ENCODE peak calls at places on chromosomes 16 and 17, in nine cellular contexts. K, U, O, A, E, V, Q, H and X are unnamed samples.

GRCh38 chr17:5485270-5486205 is at the start of gene DERL2:
- DNase-seq in A (no peak), O (peak), E (no peak), V (peak), K (peak), U (no peak), Q (no peak), H (no peak), X (peak)

GRCh38 chr16:20884240-20884556 is 16.0 kb downstream of the DCUN1D3 start:
- DNase-seq in Q (no peak), H (no peak), E (peak), A (no peak), V (no peak), K (no peak), U (no peak), O (no peak), X (peak)

GRCh38 chr17:62017496-62017895 is 47.6 kb downstream of the MED13 start:
- DNase-seq in U (no peak), V (no peak), K (no peak), E (peak), A (no peak), H (no peak), Q (no peak), O (no peak), X (peak)

GRCh38 chr16:1543085-1543896 is 9.8 kb downstream of the TMEM204 start:
- DNase-seq in H (no peak), A (peak), U (peak), K (peak), Q (no peak), O (peak), V (no peak), E (peak), X (peak)

GRCh38 chr16:75011634-75012307 is 12.9 kb downstream of the ZNRF1 start:
- DNase-seq in V (peak), O (no peak), H (no peak), A (no peak), Q (no peak), E (peak), U (peak), K (no peak), X (peak)

GRCh38 chr17:78888911-78889496 is 14.0 kb downstream of the CEP295NL start:
- DNase-seq in E (no peak), V (no peak), H (no peak), K (no peak), U (no peak), Q (no peak), A (no peak), O (no peak), X (no peak)

GRCh38 chr16:12113581-12114375 is 137.2 kb downstream of the SNX29 start:
- DNase-seq in K (no peak), H (no peak), U (no peak), A (no peak), Q (peak), V (no peak), O (no peak), E (no peak), X (no peak)

GRCh38 chr17:61409301-61410099 is 9.9 kb downstream of the TBX2 start:
- DNase-seq in H (peak), V (peak), K (no peak), Q (peak), E (peak), O (peak), A (peak), U (no peak), X (peak)

GRCh38 chr17:12768267-12768666 is 21.0 kb upstream of the ARHGAP44 start:
- DNase-seq in K (no peak), A (no peak), V (no peak), H (no peak), O (no peak), E (no peak), U (no peak), Q (no peak), X (no peak)

GRCh38 chr17:80035937-80036714 is at the start of gene CCDC40:
- DNase-seq in Q (peak), O (peak), A (peak), H (peak), E (peak), V (peak), U (peak), K (peak), X (peak)

GRCh38 chr17:65323055-65323454 is 185.9 kb downstream of the RGS9 start:
- DNase-seq in V (no peak), K (no peak), Q (no peak), H (no peak), A (no peak), E (no peak), U (no peak), O (no peak), X (no peak)

GRCh38 chr17:82237746-82238561 is 9.1 kb downstream of the SLC16A3 start:
- DNase-seq in A (no peak), V (peak), Q (no peak), U (no peak), H (peak), K (no peak), E (no peak), O (no peak), X (no peak)

GRCh38 chr17:78993241-78993956 is 13.7 kb upstream of the LGALS3BP start:
- DNase-seq in Q (peak), O (peak), K (no peak), V (peak), A (peak), U (no peak), E (peak), H (peak), X (peak)

GRCh38 chr16:4570086-4570485 is 13.9 kb downstream of the C16orf96 start:
- DNase-seq in K (no peak), H (no peak), O (no peak), E (no peak), A (no peak), U (no peak), Q (no peak), V (no peak), X (no peak)

GRCh38 chr16:85458952-85459351 is 154.2 kb upstream of the GSE1 start:
- DNase-seq in H (no peak), E (no peak), A (peak), U (no peak), Q (peak), K (no peak), V (no peak), O (no peak), X (no peak)
- TF ChIP-seq CTCF in H (no peak), E (no peak), A (no peak), U (no peak), Q (no peak), K (no peak), V (no peak), O (no peak), X (no peak)

DNA sequence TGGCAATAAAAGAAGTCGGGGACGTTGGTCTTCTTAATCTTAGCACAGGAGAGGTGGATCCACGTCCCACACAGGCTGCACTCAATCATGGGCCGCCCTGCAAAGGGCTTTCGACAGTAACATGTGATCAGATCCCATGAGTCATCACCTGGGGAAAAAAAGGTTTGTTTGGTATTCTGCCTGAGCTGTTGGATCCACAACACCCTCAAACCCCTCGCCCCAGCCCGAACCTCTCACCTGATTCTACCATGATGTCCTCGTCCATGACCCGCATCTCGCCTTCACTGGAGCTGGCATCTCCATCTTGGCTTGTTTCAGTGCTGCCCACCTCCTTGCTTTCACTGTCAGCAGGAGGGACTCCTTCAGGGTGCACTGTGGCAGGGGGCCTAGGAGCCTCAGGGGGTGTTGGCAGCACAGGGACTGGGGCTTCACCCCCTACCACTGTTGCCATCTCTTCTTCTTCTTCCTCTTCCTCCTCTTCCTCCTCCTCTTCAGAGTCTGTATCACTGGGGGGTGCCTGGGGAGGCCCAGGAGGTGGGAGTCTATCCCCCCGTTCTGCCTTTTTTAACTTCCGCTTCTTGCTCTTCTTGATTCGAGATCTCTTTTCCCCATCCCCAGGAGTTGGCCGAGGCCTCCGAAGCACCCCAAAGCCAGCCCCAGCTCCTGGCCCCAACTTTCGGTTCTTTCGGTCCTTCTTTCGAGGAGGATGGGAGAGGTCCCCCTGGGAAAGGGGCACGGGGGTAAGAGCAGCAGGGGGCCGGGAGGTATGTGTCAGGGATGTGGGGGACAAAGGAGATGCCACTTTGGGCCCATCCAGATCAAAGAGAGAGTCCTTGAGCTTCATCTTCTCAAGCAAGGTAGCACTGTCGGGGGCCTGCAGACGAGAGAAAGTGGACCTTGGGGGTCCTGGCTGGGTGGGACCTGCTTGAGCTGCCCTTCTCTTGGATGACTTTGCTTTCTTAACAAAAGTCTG is 1.7 kb upstream of the DVL2 start:
- DNase-seq in A (peak), Q (no peak), K (no peak), H (peak), U (no peak), O (no peak), E (no peak), V (no peak), X (no peak)
- H3K4me3 ChIP-seq in A (no peak), Q (no peak), K (no peak), H (no peak), U (no peak), O (no peak), E (peak), V (no peak), X (no peak)

GRCh38 chr16:26642047-26642664 is 424.6 kb upstream of the C16orf82 start:
- DNase-seq in O (no peak), U (no peak), Q (no peak), V (no peak), E (no peak), A (no peak), K (peak), H (no peak), X (no peak)

GRCh38 chr16:26643519-26643918 is 423.2 kb upstream of the C16orf82 start:
- DNase-seq in Q (no peak), V (no peak), O (no peak), H (no peak), U (no peak), K (peak), E (no peak), A (no peak), X (no peak)

GRCh38 chr16:26644912-26645543 is 421.7 kb upstream of the C16orf82 start:
- DNase-seq in E (no peak), V (no peak), K (no peak), Q (no peak), O (no peak), U (no peak), H (no peak), A (no peak), X (no peak)

GRCh38 chr16:26648851-26649250 is 417.9 kb upstream of the C16orf82 start:
- DNase-seq in H (no peak), O (no peak), E (no peak), K (no peak), U (no peak), Q (no peak), A (no peak), V (no peak), X (no peak)

DNA sequence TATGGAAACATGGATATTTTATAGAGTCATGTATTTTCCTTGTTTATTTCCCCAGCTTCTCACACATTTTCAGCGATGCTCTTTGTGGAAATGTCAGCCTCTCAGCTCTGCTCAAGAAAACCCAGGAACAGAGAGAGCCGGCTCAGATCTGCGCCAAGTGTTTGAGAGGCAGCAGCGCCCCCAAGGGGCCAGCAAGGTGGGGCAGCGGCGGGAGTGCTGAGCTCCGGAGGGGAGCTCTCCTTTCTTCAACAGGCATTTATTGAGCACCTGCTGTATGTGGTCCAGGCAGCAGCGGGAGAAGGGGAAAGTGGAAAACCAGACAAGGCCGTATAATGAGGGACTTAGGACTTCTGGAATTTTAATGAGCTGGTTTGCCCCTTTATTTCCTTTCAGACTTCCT is 421.1 kb upstream of the C16orf82 start:
- DNase-seq in A (no peak), V (no peak), H (no peak), K (no peak), O (no peak), Q (no peak), E (no peak), U (no peak), X (no peak)
- TF ChIP-seq CTCF in A (no peak), V (no peak), H (no peak), K (no peak), O (no peak), Q (no peak), E (no peak), U (peak), X (no peak)

GRCh38 chr16:31243734-31244670 is 15.8 kb upstream of the ITGAM start:
- DNase-seq in E (no peak), V (no peak), Q (no peak), H (no peak), U (no peak), K (no peak), O (no peak), A (no peak), X (no peak)
- H3K4me3 ChIP-seq in E (no peak), V (no peak), Q (no peak), H (no peak), U (no peak), K (no peak), O (no peak), A (no peak), X (no peak)